ENCODE peak calls at places on chromosomes 13 and 19, in ten cellular contexts. One of them, this sample, is unnamed.

GRCh38 chr19:5122121-5122400 is 153.1 kb downstream of the KDM4B start:
- DNase-seq in fibroblast of pulmonary artery: no peak
- DNase-seq in lower leg skin: no peak
- DNase-seq in left ventricle myocardium inferior: no peak
- DNase-seq in K562: no peak
- DNase-seq in heart left ventricle: no peak
- DNase-seq in lower lobe of right lung: no peak
- DNase-seq in ascending aorta: no peak
- DNase-seq in psoas muscle: no peak
- DNase-seq in choroid plexus epithelial cell: no peak
- DNase-seq in this sample: no peak

GRCh38 chr13:51488212-51488611 is 35.4 kb upstream of the INTS6 start:
- DNase-seq in heart left ventricle: no peak
- DNase-seq in lower lobe of right lung: no peak
- DNase-seq in choroid plexus epithelial cell: no peak
- DNase-seq in ascending aorta: no peak
- DNase-seq in psoas muscle: no peak
- DNase-seq in left ventricle myocardium inferior: no peak
- DNase-seq in K562: no peak
- DNase-seq in fibroblast of pulmonary artery: no peak
- DNase-seq in lower leg skin: no peak
- DNase-seq in this sample: peak

GRCh38 chr13:108227651-108228272 is 9.6 kb downstream of the ABHD13 start:
- DNase-seq in fibroblast of pulmonary artery: peak
- DNase-seq in lower lobe of right lung: no peak
- DNase-seq in choroid plexus epithelial cell: peak
- DNase-seq in ascending aorta: no peak
- DNase-seq in psoas muscle: no peak
- DNase-seq in K562: peak
- DNase-seq in left ventricle myocardium inferior: no peak
- DNase-seq in lower leg skin: no peak
- DNase-seq in heart left ventricle: no peak
- DNase-seq in this sample: no peak

GRCh38 chr19:33280351-33280921 is 21.9 kb downstream of the CEBPA start:
- DNase-seq in choroid plexus epithelial cell: no peak
- DNase-seq in K562: no peak
- DNase-seq in psoas muscle: no peak
- DNase-seq in lower lobe of right lung: no peak
- DNase-seq in lower leg skin: no peak
- DNase-seq in left ventricle myocardium inferior: no peak
- DNase-seq in ascending aorta: no peak
- DNase-seq in fibroblast of pulmonary artery: no peak
- DNase-seq in heart left ventricle: no peak
- DNase-seq in this sample: no peak

GRCh38 chr13:34364633-34365032 is 546.7 kb downstream of the RFC3 start:
- DNase-seq in choroid plexus epithelial cell: peak
- DNase-seq in heart left ventricle: no peak
- DNase-seq in fibroblast of pulmonary artery: peak
- DNase-seq in psoas muscle: no peak
- DNase-seq in lower lobe of right lung: no peak
- DNase-seq in lower leg skin: no peak
- DNase-seq in left ventricle myocardium inferior: no peak
- DNase-seq in K562: no peak
- DNase-seq in ascending aorta: no peak
- DNase-seq in this sample: no peak

GRCh38 chr19:47445937-47446402 is 25.7 kb downstream of the SLC8A2 start:
- DNase-seq in lower leg skin: peak
- DNase-seq in ascending aorta: no peak
- DNase-seq in heart left ventricle: no peak
- DNase-seq in lower lobe of right lung: peak
- DNase-seq in psoas muscle: peak
- DNase-seq in fibroblast of pulmonary artery: peak
- DNase-seq in choroid plexus epithelial cell: no peak
- DNase-seq in K562: peak
- DNase-seq in left ventricle myocardium inferior: no peak
- DNase-seq in this sample: no peak

GRCh38 chr19:6087074-6087506 is 23.2 kb downstream of the RFX2 start:
- DNase-seq in lower lobe of right lung: no peak
- DNase-seq in psoas muscle: no peak
- DNase-seq in fibroblast of pulmonary artery: no peak
- DNase-seq in lower leg skin: peak
- DNase-seq in left ventricle myocardium inferior: no peak
- DNase-seq in ascending aorta: no peak
- DNase-seq in heart left ventricle: no peak
- DNase-seq in choroid plexus epithelial cell: no peak
- DNase-seq in K562: peak
- DNase-seq in this sample: no peak

GRCh38 chr19:1501200-1501595 is 10.2 kb downstream of the REEP6 start:
- DNase-seq in psoas muscle: no peak
- DNase-seq in left ventricle myocardium inferior: no peak
- DNase-seq in heart left ventricle: no peak
- DNase-seq in ascending aorta: no peak
- DNase-seq in fibroblast of pulmonary artery: no peak
- DNase-seq in K562: no peak
- DNase-seq in lower leg skin: no peak
- DNase-seq in lower lobe of right lung: no peak
- DNase-seq in choroid plexus epithelial cell: no peak
- DNase-seq in this sample: no peak

GRCh38 chr19:4970558-4971423 is 1.9 kb downstream of the KDM4B start:
- DNase-seq in choroid plexus epithelial cell: peak
- DNase-seq in lower leg skin: no peak
- DNase-seq in lower lobe of right lung: no peak
- DNase-seq in left ventricle myocardium inferior: peak
- DNase-seq in ascending aorta: no peak
- DNase-seq in heart left ventricle: no peak
- DNase-seq in psoas muscle: peak
- DNase-seq in fibroblast of pulmonary artery: no peak
- DNase-seq in K562: peak
- DNase-seq in this sample: no peak

GRCh38 chr19:49382639-49383038 is 5.4 kb upstream of the KASH5 start:
- DNase-seq in lower leg skin: no peak
- DNase-seq in heart left ventricle: no peak
- DNase-seq in ascending aorta: no peak
- DNase-seq in lower lobe of right lung: no peak
- DNase-seq in choroid plexus epithelial cell: no peak
- DNase-seq in left ventricle myocardium inferior: no peak
- DNase-seq in psoas muscle: no peak
- DNase-seq in fibroblast of pulmonary artery: no peak
- DNase-seq in K562: no peak
- DNase-seq in this sample: no peak

GRCh38 chr13:109427148-109427547 is 359.2 kb downstream of the IRS2 start:
- DNase-seq in psoas muscle: no peak
- DNase-seq in ascending aorta: no peak
- DNase-seq in lower lobe of right lung: no peak
- DNase-seq in fibroblast of pulmonary artery: no peak
- DNase-seq in left ventricle myocardium inferior: no peak
- DNase-seq in lower leg skin: no peak
- DNase-seq in choroid plexus epithelial cell: peak
- DNase-seq in heart left ventricle: no peak
- DNase-seq in K562: no peak
- DNase-seq in this sample: no peak

DNA sequence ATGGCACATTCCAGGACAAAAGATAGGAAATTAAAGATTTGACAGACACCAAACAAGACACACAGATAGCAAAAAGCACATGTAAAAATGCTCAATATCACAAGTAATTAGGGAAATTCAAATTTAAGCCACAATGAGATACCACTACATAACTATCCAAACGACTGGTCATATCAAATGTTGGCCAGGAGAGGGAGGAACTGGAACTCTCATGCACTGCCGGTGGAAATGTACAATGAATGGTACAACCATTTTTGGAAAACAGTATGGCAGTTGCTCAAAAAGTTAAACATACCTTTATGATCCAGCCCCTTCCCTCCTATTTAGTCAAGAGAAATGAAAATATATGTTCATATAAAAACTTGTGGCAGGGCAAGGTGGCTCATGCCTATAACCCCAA is 36.8 kb upstream of the CYP2S1 start:
- DNase-seq in fibroblast of pulmonary artery: no peak
- DNase-seq in K562: no peak
- DNase-seq in lower lobe of right lung: no peak
- DNase-seq in ascending aorta: no peak
- DNase-seq in choroid plexus epithelial cell: no peak
- DNase-seq in lower leg skin: no peak
- DNase-seq in heart left ventricle: no peak
- DNase-seq in left ventricle myocardium inferior: no peak
- DNase-seq in psoas muscle: no peak
- DNase-seq in this sample: no peak
- TF ChIP-seq CTCF in fibroblast of pulmonary artery: peak
- TF ChIP-seq CTCF in K562: peak
- TF ChIP-seq CTCF in lower lobe of right lung: no peak
- TF ChIP-seq CTCF in ascending aorta: no peak
- TF ChIP-seq CTCF in choroid plexus epithelial cell: peak
- TF ChIP-seq CTCF in lower leg skin: no peak
- TF ChIP-seq CTCF in heart left ventricle: no peak
- TF ChIP-seq CTCF in left ventricle myocardium inferior: no peak
- TF ChIP-seq CTCF in psoas muscle: no peak
- TF ChIP-seq CTCF in this sample: peak

DNA sequence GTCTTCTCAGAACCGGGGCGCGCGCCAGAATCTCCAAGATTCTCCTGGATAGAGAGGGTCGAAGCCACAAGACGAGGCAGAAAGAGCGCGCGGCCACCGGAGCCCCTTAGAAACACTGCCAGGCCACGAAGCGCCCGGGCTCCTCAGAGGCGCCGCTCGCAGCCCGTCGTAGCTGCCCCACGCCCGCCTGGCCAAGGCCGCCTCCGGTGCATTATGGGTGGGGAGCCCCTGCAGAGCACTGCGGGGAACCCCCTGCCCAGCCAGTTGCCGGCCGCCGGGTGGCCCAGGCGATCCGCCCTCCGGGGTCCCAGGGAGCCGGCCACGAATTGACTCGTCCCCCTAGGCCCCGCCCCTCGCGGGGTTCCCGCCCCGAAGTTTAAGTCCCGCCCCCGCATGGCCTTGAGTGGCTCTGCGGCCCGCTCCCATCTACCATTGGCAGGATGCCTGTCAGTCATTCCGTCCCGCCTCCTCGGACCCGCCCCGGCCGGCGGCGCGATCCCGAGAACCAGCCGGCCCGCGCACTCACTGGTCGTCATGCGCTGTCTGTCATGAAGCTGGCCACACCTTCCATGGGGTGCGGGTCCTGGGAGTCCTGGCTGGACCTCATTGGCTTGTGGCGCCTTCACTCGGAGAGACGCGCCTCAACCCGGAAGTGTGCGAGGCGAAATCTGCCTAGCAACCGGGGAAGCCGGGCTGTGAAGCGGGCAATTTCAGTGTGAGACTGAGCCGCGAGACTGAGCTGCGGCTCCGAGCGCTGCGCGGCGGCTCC is 20.2 kb upstream of the GATAD2A start:
- DNase-seq in left ventricle myocardium inferior: peak
- DNase-seq in fibroblast of pulmonary artery: peak
- DNase-seq in ascending aorta: peak
- DNase-seq in heart left ventricle: peak
- DNase-seq in lower leg skin: peak
- DNase-seq in choroid plexus epithelial cell: peak
- DNase-seq in psoas muscle: peak
- DNase-seq in K562: peak
- DNase-seq in lower lobe of right lung: peak
- DNase-seq in this sample: peak
- TF ChIP-seq CTCF in left ventricle myocardium inferior: peak
- TF ChIP-seq CTCF in fibroblast of pulmonary artery: no peak
- TF ChIP-seq CTCF in ascending aorta: no peak
- TF ChIP-seq CTCF in heart left ventricle: no peak
- TF ChIP-seq CTCF in lower leg skin: no peak
- TF ChIP-seq CTCF in choroid plexus epithelial cell: peak
- TF ChIP-seq CTCF in psoas muscle: peak
- TF ChIP-seq CTCF in K562: peak
- TF ChIP-seq CTCF in lower lobe of right lung: peak
- TF ChIP-seq CTCF in this sample: peak

DNA sequence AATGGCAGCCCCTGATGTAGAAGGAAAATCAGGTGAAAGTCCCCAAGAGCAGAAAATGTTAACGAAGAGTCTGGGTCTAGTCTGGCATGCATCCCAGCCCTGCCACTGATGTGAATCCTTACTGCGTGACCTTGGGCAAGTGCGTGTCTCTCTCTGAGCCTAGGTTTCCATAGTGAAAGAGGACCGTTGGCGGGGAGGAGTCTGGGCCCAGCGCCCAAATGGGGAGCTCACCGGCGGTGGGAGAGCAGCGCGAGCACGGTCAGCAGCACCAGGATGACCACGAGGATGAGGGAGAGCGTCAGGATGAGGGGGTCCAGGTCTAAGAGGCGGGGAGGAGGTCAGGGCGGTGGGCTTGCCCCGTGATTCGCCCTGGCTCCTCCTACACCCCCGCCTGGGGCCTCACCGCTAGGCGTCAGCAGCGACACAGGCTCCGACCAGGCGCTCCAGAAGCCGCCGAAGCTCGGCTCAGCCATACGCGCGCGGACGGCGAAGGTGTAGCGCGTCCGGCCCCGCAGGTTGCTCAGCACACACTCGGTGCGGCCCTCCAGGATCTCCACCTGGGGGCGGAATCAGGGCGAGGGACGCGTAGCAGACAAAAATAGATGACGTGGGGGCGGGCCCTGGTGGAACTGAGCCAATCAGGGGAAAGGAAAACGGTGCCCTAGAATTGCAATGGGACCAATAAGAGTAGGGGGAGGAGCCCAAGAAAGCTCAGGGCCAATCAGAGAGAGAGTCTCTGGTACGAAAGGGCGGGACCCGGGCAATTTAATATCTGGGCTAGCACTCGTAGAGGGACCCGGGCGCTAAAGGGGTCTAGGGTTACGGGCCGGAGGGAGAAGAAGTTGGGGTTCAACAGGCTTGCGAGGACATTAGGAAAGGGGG is 3.2 kb downstream of the EPOR start:
- DNase-seq in psoas muscle: peak
- DNase-seq in left ventricle myocardium inferior: peak
- DNase-seq in lower lobe of right lung: peak
- DNase-seq in ascending aorta: peak
- DNase-seq in heart left ventricle: peak
- DNase-seq in choroid plexus epithelial cell: peak
- DNase-seq in fibroblast of pulmonary artery: peak
- DNase-seq in lower leg skin: peak
- DNase-seq in K562: peak
- DNase-seq in this sample: peak
- TF ChIP-seq CTCF in psoas muscle: peak
- TF ChIP-seq CTCF in left ventricle myocardium inferior: peak
- TF ChIP-seq CTCF in lower lobe of right lung: peak
- TF ChIP-seq CTCF in ascending aorta: peak
- TF ChIP-seq CTCF in heart left ventricle: peak
- TF ChIP-seq CTCF in choroid plexus epithelial cell: peak
- TF ChIP-seq CTCF in fibroblast of pulmonary artery: peak
- TF ChIP-seq CTCF in lower leg skin: peak
- TF ChIP-seq CTCF in K562: no peak
- TF ChIP-seq CTCF in this sample: peak

GRCh38 chr19:56071151-56071550 is 49.9 kb downstream of the ZNF787 start:
- DNase-seq in lower leg skin: no peak
- DNase-seq in fibroblast of pulmonary artery: no peak
- DNase-seq in choroid plexus epithelial cell: no peak
- DNase-seq in psoas muscle: no peak
- DNase-seq in heart left ventricle: no peak
- DNase-seq in ascending aorta: no peak
- DNase-seq in left ventricle myocardium inferior: no peak
- DNase-seq in lower lobe of right lung: no peak
- DNase-seq in K562: peak
- DNase-seq in this sample: no peak
- TF ChIP-seq CTCF in lower leg skin: no peak
- TF ChIP-seq CTCF in fibroblast of pulmonary artery: peak
- TF ChIP-seq CTCF in choroid plexus epithelial cell: peak
- TF ChIP-seq CTCF in psoas muscle: no peak
- TF ChIP-seq CTCF in heart left ventricle: no peak
- TF ChIP-seq CTCF in ascending aorta: no peak
- TF ChIP-seq CTCF in left ventricle myocardium inferior: peak
- TF ChIP-seq CTCF in lower lobe of right lung: no peak
- TF ChIP-seq CTCF in K562: peak
- TF ChIP-seq CTCF in this sample: peak